ENCODE peak calls at places on chromosome 12, in four cellular contexts. V is IMR-90, R is HCT116, X is GM23248. I is an unnamed sample.

GRCh38 chr12:63802012-63802608 is 22.4 kb downstream of the RXYLT1 start:
- DNase-seq in X (peak; percentile 55), R (no peak), V (peak; percentile 25), I (peak; percentile 13)

GRCh38 chr12:120115692-120116442 is 686 bp downstream of the RAB35 start:
- DNase-seq in X (peak; percentile 81), R (peak; percentile 41), V (peak; percentile 26), I (peak; percentile 23)

GRCh38 chr12:44000309-44000952 is 164.6 kb downstream of the TMEM117 start:
- DNase-seq in V (peak; percentile 31), X (peak; percentile 80), R (peak; percentile 60), I (peak; percentile 72)

GRCh38 chr12:58302487-58303011 is 361.2 kb downstream of the ATP23 start:
- DNase-seq in X (no peak), V (no peak), R (no peak), I (peak; percentile 9)

GRCh38 chr12:105317453-105317852 is 13.0 kb upstream of the C12orf75 start:
- DNase-seq in X (peak; percentile 90), V (peak; percentile 84), R (no peak), I (peak; percentile 32)

GRCh38 chr12:112170376-112170775 is 45.0 kb downstream of the TRAFD1 start:
- DNase-seq in V (no peak), R (no peak), X (peak; percentile 61), I (no peak)

GRCh38 chr12:23640754-23641153 is 308.7 kb downstream of the SOX5 start:
- DNase-seq in V (no peak), X (no peak), R (no peak), I (no peak)

GRCh38 chr12:58034311-58034710 is 92.9 kb downstream of the ATP23 start:
- DNase-seq in R (no peak), V (no peak), X (no peak), I (no peak)

GRCh38 chr12:11822071-11822818 is 172.8 kb downstream of the ETV6 start:
- DNase-seq in V (peak; percentile 87), X (peak; percentile 53), R (no peak), I (peak; percentile 73)

GRCh38 chr12:109255377-109255776 is 53.7 kb downstream of the FOXN4 start:
- DNase-seq in X (peak; percentile 7), V (peak; percentile 21), R (no peak), I (no peak)

GRCh38 chr12:108430245-108430644 is 84.8 kb upstream of the FICD start:
- DNase-seq in V (peak; percentile 8), X (peak; percentile 17), R (no peak), I (no peak)

GRCh38 chr12:98635657-98636323 is 8.8 kb downstream of the IKBIP start:
- DNase-seq in R (peak; percentile 39), X (peak; percentile 56), V (peak; percentile 77), I (peak; percentile 79)

GRCh38 chr12:19572920-19573558 is 133.7 kb downstream of the AEBP2 start:
- DNase-seq in X (peak; percentile 48), R (peak; percentile 32), V (peak; percentile 66), I (peak; percentile 49)

GRCh38 chr12:64457036-64457435 is 5.1 kb downstream of the TBK1 start:
- DNase-seq in X (peak; percentile 10), R (no peak), V (peak; percentile 48), I (no peak)

GRCh38 chr12:40158592-40159111 is 52.8 kb upstream of the SLC2A13 start:
- DNase-seq in V (no peak), X (no peak), R (no peak), I (peak; percentile 98)

GRCh38 chr12:19539836-19540235 is 100.5 kb downstream of the AEBP2 start:
- DNase-seq in R (no peak), X (peak; percentile 15), V (no peak), I (no peak)

GRCh38 chr12:38502016-38502415 is 185.4 kb downstream of the ALG10B start:
- DNase-seq in V (no peak), X (no peak), R (no peak), I (peak; percentile 38)

GRCh38 chr12:132324841-132325732 is 4.3 kb downstream of the GALNT9 start:
- DNase-seq in X (no peak), R (no peak), V (peak; percentile 8), I (no peak)

GRCh38 chr12:13465641-13466040 is 269.1 kb downstream of the EMP1 start:
- DNase-seq in R (no peak), X (peak; percentile 71), V (no peak), I (no peak)

GRCh38 chr12:58907326-58907855 is 12.9 kb downstream of the LRIG3 start:
- DNase-seq in R (no peak), X (no peak), V (peak; percentile 42), I (no peak)

GRCh38 chr12:21527451-21528180 is 1.5 kb downstream of the SPX start:
- DNase-seq in V (peak; percentile 18), X (peak; percentile 83), R (no peak), I (peak; percentile 55)

GRCh38 chr12:62977419-62977818 is 42.5 kb upstream of the PPM1H start:
- DNase-seq in R (peak; percentile 8), X (peak; percentile 27), V (no peak), I (peak; percentile 31)

GRCh38 chr12:15829949-15830348 is 40.8 kb upstream of the EPS8 start:
- DNase-seq in X (peak; percentile 71), R (no peak), V (peak; percentile 61), I (peak; percentile 17)

GRCh38 chr12:108587826-108588225 is 10.1 kb downstream of the TMEM119 start:
- DNase-seq in X (no peak), V (no peak), R (no peak), I (no peak)

GRCh38 chr12:54587315-54587821 is 1.1 kb downstream of the PPP1R1A start:
- DNase-seq in V (no peak), X (peak; percentile 9), R (no peak), I (no peak)

GRCh38 chr12:82866227-82866803 is 179.6 kb downstream of the TMTC2 start:
- DNase-seq in V (no peak), R (no peak), X (no peak), I (no peak)

GRCh38 chr12:121786441-121786825 is 7.1 kb downstream of the RHOF start:
- DNase-seq in X (peak; percentile 96), V (peak; percentile 94), R (peak; percentile 99), I (peak; percentile 99)

GRCh38 chr12:59708059-59708458 is 112.2 kb downstream of the SLC16A7 start:
- DNase-seq in V (peak; percentile 77), R (peak; percentile 1), X (peak; percentile 75), I (peak; percentile 67)

GRCh38 chr12:131063427-131063826 is 109.7 kb downstream of the ADGRD1 start:
- DNase-seq in X (no peak), R (no peak), V (no peak), I (no peak)

GRCh38 chr12:42565633-42566032 is 23.9 kb downstream of the PRICKLE1 start:
- DNase-seq in R (no peak), X (no peak), V (no peak), I (no peak)

GRCh38 chr12:130639759-130640158 is 76.3 kb downstream of the RIMBP2 start:
- DNase-seq in V (no peak), X (no peak), R (no peak), I (no peak)

GRCh38 chr12:103881261-103881660 is 40.2 kb upstream of the NT5DC3 start:
- DNase-seq in V (no peak), R (no peak), X (no peak), I (no peak)

GRCh38 chr12:52759218-52759617 is 17.9 kb downstream of the KRT76 start:
- DNase-seq in X (no peak), R (no peak), V (no peak), I (no peak)

GRCh38 chr12:64004639-64005038 is 160.1 kb downstream of the SRGAP1 start:
- DNase-seq in V (peak; percentile 78), X (peak; percentile 73), R (no peak), I (no peak)

GRCh38 chr12:24767016-24767415 is 181.9 kb downstream of the BCAT1 start:
- DNase-seq in X (no peak), V (no peak), R (no peak), I (peak; percentile 90)

GRCh38 chr12:9792961-9793617 is 32.4 kb upstream of the CD69 start:
- DNase-seq in V (peak; percentile 70), X (peak; percentile 46), R (no peak), I (peak; percentile 26)

GRCh38 chr12:49220972-49221371 is 32.1 kb upstream of the TUBA1A start:
- DNase-seq in X (no peak), R (no peak), V (no peak), I (no peak)

DNA sequence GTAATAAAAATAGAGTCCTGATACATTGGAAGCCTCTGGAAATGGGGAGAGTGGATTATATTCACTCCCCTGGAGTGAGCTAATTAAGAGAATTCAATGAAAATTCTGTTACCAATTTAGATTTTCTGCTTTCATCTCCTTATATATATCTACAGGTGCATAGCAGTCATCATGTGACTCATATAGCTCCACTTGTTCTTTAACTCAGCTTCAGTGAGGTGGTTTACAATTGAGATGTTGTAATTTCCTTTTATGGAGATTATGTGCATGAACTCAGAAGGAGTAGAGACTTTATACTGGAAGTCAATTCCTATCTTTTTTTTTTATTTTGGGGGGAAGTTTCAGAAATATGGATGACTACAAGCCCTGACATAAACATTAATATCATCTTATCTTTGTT is 92.1 kb upstream of the SCAF11 start:
- DNase-seq in R (no peak), X (no peak), V (no peak), I (peak; percentile 39)
- H3K9me3 ChIP-seq in R (peaks cover 17% of the 10 kb centered on the region), X (no peaks in the 10 kb centered on the region), V (peaks cover 16% of the 10 kb centered on the region), I (peaks cover 16% of the 10 kb centered on the region)

GRCh38 chr12:5232291-5232690 is 188.6 kb downstream of the KCNA5 start:
- DNase-seq in R (no peak), X (peak; percentile 34), V (peak; percentile 64), I (peak; percentile 12)
- H3K4me2 ChIP-seq in R (no peak overlapping the region), X (no peak overlapping the region), V (no peak overlapping the region), I (no peak overlapping the region)

GRCh38 chr12:90237841-90238240 is 529.2 kb upstream of the ATP2B1 start:
- DNase-seq in X (no peak), R (no peak), V (no peak), I (no peak)
- H3K9me3 ChIP-seq in X (no peaks in the 10 kb centered on the region), R (no peaks in the 10 kb centered on the region), V (no peaks in the 10 kb centered on the region), I (no peaks in the 10 kb centered on the region)

DNA sequence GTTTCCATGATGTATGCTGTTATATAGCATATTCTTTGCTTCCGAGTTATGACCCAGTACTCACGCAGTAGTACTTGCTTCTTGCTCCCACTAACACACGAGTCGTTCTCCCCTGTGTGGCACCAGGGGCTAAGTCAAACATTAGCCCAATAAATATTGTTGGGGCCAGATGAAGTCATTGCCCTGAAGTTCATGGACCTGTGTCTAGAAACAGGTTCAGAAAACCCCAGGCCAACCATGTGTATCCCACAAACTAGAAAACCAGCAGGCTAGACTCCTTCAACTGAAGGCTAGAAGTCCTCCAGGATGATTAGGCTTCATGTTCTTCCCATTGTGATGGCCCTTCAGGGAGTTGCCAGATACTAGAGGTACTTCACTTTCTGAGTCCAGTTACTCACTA is 198.2 kb upstream of the RBM19 start:
- DNase-seq in R (no peak), X (no peak), V (no peak), I (no peak)
- H3K4me2 ChIP-seq in R (peak overlapping the region; percentile 49), X (no peak overlapping the region), V (no peak overlapping the region), I (no peak overlapping the region)

GRCh38 chr12:34397591-34398365 is 375.5 kb downstream of the ALG10 start:
- DNase-seq in R (no peak), X (no peak), V (no peak), I (no peak)
- H3K9me3 ChIP-seq in R (no peaks in the 10 kb centered on the region), X (no peaks in the 10 kb centered on the region), V (peaks cover 72% of the 10 kb centered on the region), I (peaks cover 48% of the 10 kb centered on the region)

DNA sequence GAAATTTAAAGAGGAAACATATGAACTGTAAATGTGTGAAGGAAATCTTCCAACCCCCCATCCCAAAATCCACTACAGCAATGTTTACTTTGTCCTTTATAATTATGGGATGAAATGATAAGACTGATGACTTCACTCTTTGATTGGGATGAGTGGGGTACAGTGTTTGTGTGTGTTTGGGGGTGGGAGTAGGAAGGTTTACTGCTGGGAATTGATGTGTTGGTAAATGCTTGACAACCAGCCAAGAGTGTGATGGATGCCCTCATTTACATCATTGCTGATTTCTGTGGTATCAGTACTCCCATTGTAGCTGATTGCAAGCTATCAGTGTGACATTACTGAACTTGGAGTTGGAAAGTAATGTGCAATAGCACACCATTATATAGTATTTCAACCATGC is 90.9 kb downstream of the KCNMB4 start:
- DNase-seq in V (no peak), X (no peak), R (no peak), I (no peak)
- H3K4me2 ChIP-seq in V (no peak overlapping the region), X (no peak overlapping the region), R (no peak overlapping the region), I (no peak overlapping the region)

I was measured in mammary epithelial cell.